ENCODE peak calls at places on chromosomes 11 and 22, in ten cellular contexts. One of them, this sample, is unnamed.

GRCh38 chr22:25692965-25693565 is 48.9 kb upstream of the MYO18B start:
- DNase-seq in T47D: no peak
- DNase-seq in GM23338: no peak
- DNase-seq in Calu3: no peak
- DNase-seq in endothelial cell: no peak
- DNase-seq in HEK293T: no peak
- DNase-seq in T follicular helper cell: no peak
- DNase-seq in skeletal muscle cell: no peak
- DNase-seq in AG08396: no peak
- DNase-seq in stimulated activated CD8-positive, alpha-beta memory T cell treated with anti-CD3 and anti-CD28 coated beads, Interleukin-15, amount 100 ng/mL, for 24 hours: no peak
- DNase-seq in this sample: no peak

GRCh38 chr11:63917685-63918523 is 940 bp upstream of the RCOR2 start:
- DNase-seq in T47D: peak; percentile 75
- DNase-seq in stimulated activated CD8-positive, alpha-beta memory T cell treated with anti-CD3 and anti-CD28 coated beads, Interleukin-15, amount 100 ng/mL, for 24 hours: no peak
- DNase-seq in Calu3: peak; percentile 21
- DNase-seq in AG08396: peak; percentile 79
- DNase-seq in GM23338: peak; percentile 94
- DNase-seq in endothelial cell: peak; percentile 34
- DNase-seq in HEK293T: peak; percentile 50
- DNase-seq in skeletal muscle cell: no peak
- DNase-seq in T follicular helper cell: peak; percentile 14
- DNase-seq in this sample: no peak

GRCh38 chr22:47808236-47808845 is 1045.9 kb downstream of the TBC1D22A start:
- DNase-seq in skeletal muscle cell: no peak
- DNase-seq in AG08396: no peak
- DNase-seq in T follicular helper cell: no peak
- DNase-seq in endothelial cell: no peak
- DNase-seq in stimulated activated CD8-positive, alpha-beta memory T cell treated with anti-CD3 and anti-CD28 coated beads, Interleukin-15, amount 100 ng/mL, for 24 hours: no peak
- DNase-seq in T47D: no peak
- DNase-seq in HEK293T: no peak
- DNase-seq in GM23338: no peak
- DNase-seq in Calu3: no peak
- DNase-seq in this sample: no peak

GRCh38 chr11:11620966-11621880 is 582 bp downstream of the GALNT18 start:
- DNase-seq in T47D: no peak
- DNase-seq in endothelial cell: no peak
- DNase-seq in GM23338: peak; percentile 50
- DNase-seq in Calu3: peak; percentile 35
- DNase-seq in HEK293T: peak; percentile 21
- DNase-seq in skeletal muscle cell: no peak
- DNase-seq in T follicular helper cell: no peak
- DNase-seq in AG08396: peak; percentile 36
- DNase-seq in stimulated activated CD8-positive, alpha-beta memory T cell treated with anti-CD3 and anti-CD28 coated beads, Interleukin-15, amount 100 ng/mL, for 24 hours: no peak
- DNase-seq in this sample: no peak

GRCh38 chr22:30405731-30406130 is 8.9 kb downstream of the SEC14L2 start:
- DNase-seq in skeletal muscle cell: no peak
- DNase-seq in HEK293T: no peak
- DNase-seq in Calu3: no peak
- DNase-seq in T47D: no peak
- DNase-seq in GM23338: no peak
- DNase-seq in endothelial cell: no peak
- DNase-seq in T follicular helper cell: no peak
- DNase-seq in AG08396: no peak
- DNase-seq in stimulated activated CD8-positive, alpha-beta memory T cell treated with anti-CD3 and anti-CD28 coated beads, Interleukin-15, amount 100 ng/mL, for 24 hours: no peak
- DNase-seq in this sample: no peak

GRCh38 chr11:100625041-100625440 is 62.0 kb upstream of the ARHGAP42 start:
- DNase-seq in T follicular helper cell: no peak
- DNase-seq in Calu3: no peak
- DNase-seq in endothelial cell: no peak
- DNase-seq in GM23338: no peak
- DNase-seq in stimulated activated CD8-positive, alpha-beta memory T cell treated with anti-CD3 and anti-CD28 coated beads, Interleukin-15, amount 100 ng/mL, for 24 hours: no peak
- DNase-seq in skeletal muscle cell: no peak
- DNase-seq in HEK293T: no peak
- DNase-seq in AG08396: no peak
- DNase-seq in T47D: no peak
- DNase-seq in this sample: no peak

GRCh38 chr22:26362471-26362870 is 66.6 kb upstream of the ASPHD2 start:
- DNase-seq in endothelial cell: no peak
- DNase-seq in AG08396: no peak
- DNase-seq in stimulated activated CD8-positive, alpha-beta memory T cell treated with anti-CD3 and anti-CD28 coated beads, Interleukin-15, amount 100 ng/mL, for 24 hours: no peak
- DNase-seq in T follicular helper cell: no peak
- DNase-seq in HEK293T: no peak
- DNase-seq in GM23338: no peak
- DNase-seq in T47D: no peak
- DNase-seq in Calu3: no peak
- DNase-seq in skeletal muscle cell: no peak
- DNase-seq in this sample: no peak

GRCh38 chr22:43203471-43203981 is 16.6 kb upstream of the TTLL12 start:
- DNase-seq in T47D: no peak
- DNase-seq in Calu3: no peak
- DNase-seq in stimulated activated CD8-positive, alpha-beta memory T cell treated with anti-CD3 and anti-CD28 coated beads, Interleukin-15, amount 100 ng/mL, for 24 hours: no peak
- DNase-seq in GM23338: peak; percentile 91
- DNase-seq in HEK293T: no peak
- DNase-seq in T follicular helper cell: no peak
- DNase-seq in skeletal muscle cell: no peak
- DNase-seq in endothelial cell: no peak
- DNase-seq in AG08396: no peak
- DNase-seq in this sample: no peak

GRCh38 chr11:121936781-121937447 is 179.1 kb downstream of the BLID start:
- DNase-seq in AG08396: peak; percentile 25
- DNase-seq in HEK293T: no peak
- DNase-seq in stimulated activated CD8-positive, alpha-beta memory T cell treated with anti-CD3 and anti-CD28 coated beads, Interleukin-15, amount 100 ng/mL, for 24 hours: no peak
- DNase-seq in Calu3: no peak
- DNase-seq in GM23338: no peak
- DNase-seq in endothelial cell: no peak
- DNase-seq in T follicular helper cell: no peak
- DNase-seq in skeletal muscle cell: peak; percentile 65
- DNase-seq in T47D: no peak
- DNase-seq in this sample: no peak

GRCh38 chr11:85109141-85109540 is 518.0 kb downstream of the DLG2 start:
- DNase-seq in T47D: no peak
- DNase-seq in stimulated activated CD8-positive, alpha-beta memory T cell treated with anti-CD3 and anti-CD28 coated beads, Interleukin-15, amount 100 ng/mL, for 24 hours: no peak
- DNase-seq in HEK293T: no peak
- DNase-seq in Calu3: no peak
- DNase-seq in GM23338: no peak
- DNase-seq in AG08396: no peak
- DNase-seq in skeletal muscle cell: no peak
- DNase-seq in endothelial cell: no peak
- DNase-seq in T follicular helper cell: no peak
- DNase-seq in this sample: no peak

This sample was measured in D721Med.